ENCODE peak calls at places on chromosomes 11 and 22, in ten cellular contexts. K, A, I, B, D, N, P, E, Y and S are unnamed samples.
A peak's percentile ranks its signal among the peaks of the same experiment; 100 is the strongest.

GRCh38 chr11:71454470-71455113 is 1.6 kb downstream of the NADSYN1 start:
- DNase-seq in B (peak; percentile 35), I (no peak), P (peak; percentile 68), N (peak; percentile 30), E (no peak), A (no peak), D (no peak), Y (peak; percentile 16), K (no peak), S (no peak)

GRCh38 chr11:77660947-77661346 is 23.4 kb upstream of the CLNS1A start:
- DNase-seq in K (no peak), A (no peak), P (no peak), E (no peak), B (no peak), Y (no peak), I (no peak), N (no peak), D (no peak), S (no peak)

GRCh38 chr11:34161812-34162506 is 56.5 kb downstream of the NAT10 start:
- DNase-seq in K (peak; percentile 23), A (no peak), E (peak; percentile 60), B (no peak), D (no peak), Y (no peak), N (peak; percentile 3), I (peak; percentile 12), P (no peak), S (peak; percentile 19)

GRCh38 chr11:83464181-83464580 is 178.0 kb upstream of the CCDC90B start:
- DNase-seq in P (no peak), N (no peak), B (no peak), A (no peak), E (no peak), D (no peak), K (no peak), Y (no peak), I (no peak), S (no peak)

GRCh38 chr11:1307163-1307870 is 2.1 kb downstream of the TOLLIP start:
- DNase-seq in E (no peak), I (no peak), A (no peak), K (no peak), Y (no peak), P (no peak), D (no peak), B (no peak), N (no peak), S (no peak)

GRCh38 chr11:67504023-67504949 is 877 bp downstream of the PITPNM1 start:
- DNase-seq in E (peak; percentile 12), K (no peak), I (no peak), Y (peak; percentile 45), A (no peak), D (no peak), P (peak; percentile 37), N (peak; percentile 38), B (peak; percentile 49), S (peak; percentile 52)

GRCh38 chr11:78889698-78890097 is 315.0 kb upstream of the NARS2 start:
- DNase-seq in Y (no peak), K (no peak), P (no peak), N (no peak), A (no peak), E (no peak), I (no peak), B (no peak), D (no peak), S (no peak)

GRCh38 chr11:119185916-119186634 is 800 bp downstream of the NHERF4 start:
- DNase-seq in Y (no peak), P (no peak), I (no peak), D (no peak), A (no peak), E (no peak), K (no peak), N (no peak), B (no peak), S (no peak)

GRCh38 chr11:1779806-1780699 is 16.3 kb upstream of the CTSD start:
- DNase-seq in B (no peak), I (no peak), P (no peak), N (no peak), D (no peak), K (no peak), A (no peak), E (no peak), Y (no peak), S (no peak)

GRCh38 chr22:43002198-43002577 is 12.8 kb downstream of the PACSIN2 start:
- DNase-seq in D (no peak), E (peak; percentile 58), Y (no peak), I (peak; percentile 86), B (no peak), A (peak; percentile 86), P (no peak), K (no peak), N (no peak), S (peak; percentile 88)

GRCh38 chr22:26273011-26273675 is 103.9 kb downstream of the SEZ6L start:
- DNase-seq in A (no peak), I (no peak), E (no peak), P (no peak), Y (no peak), N (no peak), B (no peak), K (no peak), D (no peak), S (no peak)

GRCh38 chr11:71964641-71965040 is 34.1 kb upstream of the IL18BP start:
- DNase-seq in N (no peak), B (no peak), Y (no peak), I (no peak), P (no peak), K (no peak), D (no peak), E (no peak), A (no peak), S (no peak)

GRCh38 chr22:35311551-35311999 is 11.9 kb downstream of the TOM1 start:
- DNase-seq in A (no peak), N (no peak), B (no peak), Y (no peak), P (no peak), K (no peak), I (no peak), E (no peak), D (no peak), S (no peak)

GRCh38 chr11:119108151-119108856 is 1.2 kb downstream of the C2CD2L start:
- DNase-seq in I (peak; percentile 14), P (peak; percentile 64), E (no peak), N (peak; percentile 46), D (no peak), K (no peak), A (peak; percentile 74), B (peak; percentile 49), Y (no peak), S (peak; percentile 64)

GRCh38 chr11:74647404-74647803 is 55.0 kb downstream of the POLD3 start:
- DNase-seq in K (no peak), Y (no peak), E (no peak), N (no peak), I (peak; percentile 61), D (no peak), P (no peak), A (no peak), B (no peak), S (no peak)

GRCh38 chr11:125091247-125091876 is 20.1 kb downstream of the TMEM218 start:
- DNase-seq in N (no peak), P (no peak), E (peak; percentile 51), K (no peak), Y (no peak), I (peak; percentile 67), B (no peak), D (no peak), A (peak; percentile 70), S (peak; percentile 67)

GRCh38 chr11:63667993-63668392 is 3.2 kb downstream of the ATL3 start:
- DNase-seq in P (no peak), I (peak; percentile 94), K (no peak), A (peak; percentile 97), E (peak; percentile 63), N (no peak), D (peak; percentile 79), Y (no peak), B (no peak), S (peak; percentile 95)

GRCh38 chr11:58286249-58286648 is 18.2 kb upstream of the OR10W1 start:
- DNase-seq in A (peak; percentile 26), D (no peak), P (peak; percentile 26), N (no peak), E (peak; percentile 32), Y (no peak), I (peak; percentile 47), K (no peak), B (no peak), S (peak; percentile 52)

GRCh38 chr11:31641477-31642062 is 132.0 kb downstream of the ELP4 start:
- DNase-seq in B (peak; percentile 17), Y (no peak), N (no peak), K (no peak), A (peak; percentile 30), E (no peak), P (peak; percentile 8), D (no peak), I (peak; percentile 53), S (peak; percentile 30)

GRCh38 chr22:45090364-45090960 is 73.3 kb upstream of the NUP50 start:
- DNase-seq in A (no peak), I (no peak), K (no peak), P (peak; percentile 41), E (peak; percentile 11), B (peak; percentile 20), D (no peak), Y (no peak), N (no peak), S (no peak)

GRCh38 chr11:115920841-115921480 is 416.7 kb upstream of the CADM1 start:
- DNase-seq in K (no peak), B (no peak), I (no peak), D (no peak), N (no peak), P (no peak), Y (no peak), E (no peak), A (no peak), S (no peak)

GRCh38 chr11:15146271-15147003 is 31.7 kb downstream of the INSC start:
- DNase-seq in P (no peak), I (peak; percentile 82), D (no peak), A (peak; percentile 84), B (no peak), E (peak; percentile 18), N (no peak), Y (no peak), K (no peak), S (peak; percentile 28)

GRCh38 chr11:79663012-79663411 is 222.2 kb upstream of the TENM4 start:
- DNase-seq in E (no peak), N (no peak), A (no peak), Y (no peak), P (no peak), D (no peak), K (no peak), B (no peak), I (no peak), S (no peak)

GRCh38 chr11:72750556-72751292 is 1.5 kb downstream of the ARAP1 start:
- DNase-seq in B (no peak), I (no peak), K (no peak), A (no peak), P (peak; percentile 8), E (no peak), Y (no peak), D (no peak), N (no peak), S (no peak)

GRCh38 chr22:35914665-35915476 is 113.8 kb downstream of the RBFOX2 start:
- DNase-seq in N (no peak), I (peak; percentile 91), Y (no peak), B (peak; percentile 80), D (peak; percentile 91), K (no peak), A (peak; percentile 82), E (peak; percentile 82), P (peak; percentile 68), S (peak; percentile 91)

GRCh38 chr11:76075699-76076098 is 130.6 kb downstream of the WNT11 start:
- DNase-seq in I (no peak), P (no peak), D (no peak), B (no peak), A (no peak), Y (no peak), E (no peak), K (no peak), N (no peak), S (no peak)

GRCh38 chr22:50046019-50046415 is 12.1 kb downstream of the TTLL8 start:
- DNase-seq in E (no peak), P (no peak), A (no peak), Y (no peak), N (no peak), I (no peak), K (no peak), B (no peak), D (no peak), S (no peak)

GRCh38 chr11:40030867-40031266 is 1428.6 kb downstream of the LRRC4C start:
- DNase-seq in D (no peak), Y (no peak), N (no peak), B (no peak), E (no peak), A (no peak), K (no peak), P (no peak), I (no peak), S (no peak)